ENCODE peak calls at places on chromosomes 16 and 17, in nine cellular contexts. N is IMR-90, Y is GM23338, U is mammary epithelial cell, R is osteoblast, I is OCI-LY7, G is HCT116, B is hepatocyte, O is H9. E is an unnamed sample.

GRCh38 chr17:58691701-58692238 is at the start of gene TEX14:
- DNase-seq in G (no peak), Y (peak; percentile 31), O (peak; percentile 34), R (peak; percentile 41), I (no peak), U (no peak), B (no peak), N (no peak), E (no peak)

GRCh38 chr16:67271446-67271845 is 7.9 kb upstream of the PLEKHG4 start:
- DNase-seq in Y (no peak), N (no peak), R (peak; percentile 48), G (no peak), I (no peak), U (no peak), B (no peak), O (no peak), E (no peak)

GRCh38 chr17:63437287-63438091 is 8.6 kb downstream of the CYB561 start:
- DNase-seq in G (no peak), Y (no peak), I (no peak), R (peak; percentile 88), U (no peak), B (no peak), O (no peak), N (no peak), E (no peak)

GRCh38 chr17:7101531-7101930 is 13.1 kb downstream of the ASGR2 start:
- DNase-seq in R (peak; percentile 56), O (no peak), B (no peak), U (no peak), Y (no peak), I (no peak), G (no peak), N (no peak), E (no peak)

GRCh38 chr16:48441106-48441505 is 55.9 kb upstream of the SIAH1 start:
- DNase-seq in N (no peak), O (no peak), U (no peak), Y (no peak), R (no peak), I (no peak), B (no peak), G (no peak), E (no peak)

GRCh38 chr17:81839301-81839700 is 4.5 kb upstream of the PPP1R27 start:
- DNase-seq in Y (no peak), N (no peak), B (no peak), U (no peak), R (no peak), I (no peak), O (no peak), G (no peak), E (no peak)

GRCh38 chr16:81547194-81547918 is 102.7 kb downstream of the CMIP start:
- DNase-seq in U (no peak), N (no peak), O (no peak), G (no peak), Y (no peak), B (no peak), R (no peak), I (no peak), E (no peak)

GRCh38 chr16:22977294-22977697 is 163.3 kb downstream of the HS3ST2 start:
- DNase-seq in Y (peak; percentile 72), U (peak; percentile 8), G (peak; percentile 23), R (no peak), I (peak; percentile 20), B (no peak), O (no peak), N (no peak), E (no peak)

GRCh38 chr16:66692341-66692740 is 4.2 kb downstream of the CMTM4 start:
- DNase-seq in O (no peak), G (no peak), I (no peak), N (no peak), U (peak; percentile 87), R (no peak), Y (no peak), B (no peak), E (peak; percentile 84)

GRCh38 chr17:31593806-31594205 is 202.3 kb downstream of the RAB11FIP4 start:
- DNase-seq in U (peak; percentile 78), G (no peak), B (no peak), Y (no peak), O (no peak), I (no peak), N (peak; percentile 89), R (peak; percentile 94), E (no peak)

GRCh38 chr17:61218438-61218837 is 181.2 kb upstream of the TBX2 start:
- DNase-seq in U (peak; percentile 13), B (no peak), Y (no peak), R (peak; percentile 80), G (no peak), O (no peak), I (no peak), N (peak; percentile 86), E (no peak)

GRCh38 chr16:88473666-88474534 is 20.8 kb downstream of the ZFPM1 start:
- DNase-seq in O (no peak), Y (no peak), I (no peak), N (peak; percentile 72), B (no peak), U (no peak), R (no peak), G (no peak), E (no peak)

GRCh38 chr17:82105882-82106696 is 8.1 kb upstream of the FASN start:
- DNase-seq in O (peak; percentile 95), B (peak; percentile 83), I (peak; percentile 87), R (peak; percentile 91), N (peak; percentile 37), G (peak; percentile 82), U (peak; percentile 81), Y (peak; percentile 89), E (peak; percentile 97)

GRCh38 chr17:75683467-75684041 is 16.4 kb downstream of the SAP30BP start:
- DNase-seq in Y (no peak), B (peak; percentile 79), I (no peak), U (peak; percentile 90), N (peak; percentile 80), G (peak; percentile 88), O (no peak), R (peak; percentile 89), E (peak; percentile 86)

GRCh38 chr17:27741361-27741861 is 58.9 kb downstream of the NOS2 start:
- DNase-seq in G (no peak), U (peak; percentile 8), B (no peak), Y (no peak), R (no peak), I (no peak), O (peak; percentile 22), N (peak; percentile 10), E (no peak)

GRCh38 chr17:57132663-57133062 is 47.6 kb downstream of the AKAP1 start:
- DNase-seq in Y (peak; percentile 17), O (no peak), I (peak; percentile 23), R (no peak), G (no peak), U (no peak), B (no peak), N (no peak), E (no peak)
- H3K4me2 ChIP-seq in Y (no peak overlapping the region), O (no peak overlapping the region), I (peak overlapping the region; percentile 57), R (no peak overlapping the region), G (no peak overlapping the region), U (no peak overlapping the region), B (no peak overlapping the region), N (no peak overlapping the region), E (no peak overlapping the region)

GRCh38 chr17:48589060-48589830 is 796 bp downstream of the HOXB3 start:
- DNase-seq in I (no peak), O (no peak), G (no peak), Y (no peak), N (peak; percentile 17), U (no peak), B (no peak), R (no peak), E (no peak)

GRCh38 chr17:48588074-48588415 is 2.0 kb downstream of the HOXB3 start:
- DNase-seq in I (no peak), B (no peak), O (no peak), N (no peak), R (no peak), Y (no peak), U (no peak), G (no peak), E (no peak)

GRCh38 chr17:48588519-48588918 is 1.5 kb downstream of the HOXB3 start:
- DNase-seq in N (peak; percentile 53), G (no peak), O (no peak), R (no peak), B (no peak), I (no peak), Y (no peak), U (no peak), E (no peak)

GRCh38 chr17:48586355-48586924 is 3.6 kb downstream of the HOXB3 start:
- DNase-seq in U (no peak), Y (no peak), R (no peak), I (no peak), B (no peak), N (peak; percentile 41), G (no peak), O (no peak), E (no peak)

DNA sequence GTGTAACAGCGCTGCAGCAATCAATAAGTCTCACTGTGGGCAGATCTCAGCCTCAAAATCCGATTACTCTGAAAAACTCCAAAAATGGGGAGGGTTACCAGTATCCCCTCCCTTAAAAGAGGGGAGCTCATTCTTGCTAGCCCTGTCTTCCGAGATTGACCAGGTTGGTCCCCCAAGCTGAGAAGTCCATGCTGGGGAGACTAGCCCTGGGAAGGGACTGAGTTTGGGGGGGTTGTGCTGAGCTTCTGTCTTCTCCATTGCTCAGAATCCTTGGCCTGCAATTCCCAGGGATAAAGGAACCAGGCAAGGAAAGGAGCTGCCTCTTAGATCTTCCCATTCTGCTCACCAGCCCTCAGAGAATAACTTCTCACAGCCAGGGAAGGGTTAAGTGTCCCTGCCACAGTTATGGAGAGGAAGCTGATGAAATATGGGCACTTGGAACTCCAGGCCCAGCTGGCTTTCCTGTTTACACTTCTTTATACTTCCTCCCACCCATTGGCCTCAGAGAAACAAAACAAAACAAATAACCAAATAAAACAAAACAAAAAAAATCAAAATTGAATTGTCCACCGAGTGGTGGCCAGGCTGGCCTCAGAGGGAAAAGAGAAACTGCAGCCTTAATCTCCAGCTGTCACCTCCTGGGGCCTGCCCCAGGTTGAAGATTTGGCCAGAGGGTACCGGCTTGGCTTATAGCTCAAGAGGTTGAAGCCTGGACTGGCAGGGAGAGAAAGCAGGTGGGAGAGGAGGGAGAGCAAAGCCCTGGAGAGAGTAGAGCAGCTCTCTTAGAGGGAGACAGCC is 2.6 kb downstream of the HOXB3 start:
- DNase-seq in N (peak; percentile 82), Y (no peak), I (peak; percentile 31), G (no peak), U (no peak), B (no peak), O (no peak), R (no peak), E (no peak)
- H3K4me2 ChIP-seq in N (peak overlapping the region; percentile 98), Y (no peak overlapping the region), I (peak overlapping the region; percentile 3), G (peak overlapping the region; percentile 98), U (no peak overlapping the region), B (peak overlapping the region; percentile 93), O (no peak overlapping the region), R (no peak overlapping the region), E (no peak overlapping the region)

GRCh38 chr17:4534515-4534914 is 20.7 kb downstream of the MYBBP1A start:
- DNase-seq in B (no peak), R (no peak), N (no peak), G (no peak), I (no peak), Y (no peak), U (no peak), O (no peak), E (no peak)
- H3K4me2 ChIP-seq in B (no peak overlapping the region), R (no peak overlapping the region), N (no peak overlapping the region), G (peak overlapping the region; percentile 31), I (no peak overlapping the region), Y (no peak overlapping the region), U (no peak overlapping the region), O (no peak overlapping the region), E (no peak overlapping the region)

DNA sequence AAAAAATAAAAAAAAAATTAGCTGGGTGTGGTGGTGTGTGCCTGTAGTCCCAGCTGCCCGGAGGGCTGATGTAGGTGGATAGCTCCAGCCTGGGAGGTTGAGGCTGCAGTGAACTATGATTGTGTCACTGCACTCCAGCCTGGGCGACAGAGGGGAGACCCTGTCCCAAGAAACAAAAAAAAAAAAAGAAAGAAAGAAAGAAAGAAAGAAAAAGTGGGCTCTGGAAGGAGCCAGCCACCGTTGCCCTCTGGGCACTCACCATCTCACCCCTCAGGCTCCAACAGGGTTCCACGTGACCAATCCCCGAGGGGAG is 87.3 kb upstream of the TOB1 start:
- DNase-seq in U (no peak), N (no peak), O (no peak), G (no peak), I (no peak), Y (no peak), R (no peak), B (no peak), E (peak; percentile 9)
- H3K4me2 ChIP-seq in U (no peak overlapping the region), N (no peak overlapping the region), O (no peak overlapping the region), G (peak overlapping the region; percentile 44), I (no peak overlapping the region), Y (no peak overlapping the region), R (no peak overlapping the region), B (no peak overlapping the region), E (no peak overlapping the region)

E was measured in PC-9.